ENCODE peak calls at places on chromosomes 1 and 21, in four cellular contexts. A is GM12891, G is K562, W is GM12878. V is an unnamed sample.

GRCh38 chr1:42815938-42816599 is 853 bp upstream of the ERMAP start:
- DNase-seq in A (no peak), G (peak), W (no peak), V (no peak)

GRCh38 chr1:58363639-58364038 is 182.9 kb downstream of the OMA1 start:
- DNase-seq in A (no peak), G (no peak), W (no peak), V (no peak)

GRCh38 chr1:24643362-24644346 is 552 bp downstream of the SRRM1 start:
- DNase-seq in A (peak), G (peak), W (no peak), V (peak)

GRCh38 chr1:160224606-160225005 is 19.4 kb downstream of the PEA15 start:
- DNase-seq in A (no peak), G (no peak), W (no peak), V (no peak)

GRCh38 chr1:84972377-84972987 is 24.4 kb downstream of the MCOLN2 start:
- DNase-seq in A (no peak), G (no peak), W (no peak), V (no peak)

GRCh38 chr1:233244183-233244582 is 51.3 kb downstream of the PCNX2 start:
- DNase-seq in A (no peak), G (no peak), W (no peak), V (no peak)

GRCh38 chr1:84246228-84246627 is 55.3 kb upstream of the SAMD13 start:
- DNase-seq in A (no peak), G (no peak), W (no peak), V (no peak)

GRCh38 chr1:6245869-6246496 is 2.0 kb downstream of the HES3 start:
- DNase-seq in A (no peak), G (peak), W (no peak), V (no peak)

GRCh38 chr21:26136686-26137085 is 33.9 kb downstream of the APP start:
- DNase-seq in A (no peak), G (no peak), W (peak), V (peak)

GRCh38 chr1:25800538-25801377 is 765 bp downstream of the SELENON start:
- DNase-seq in A (no peak), G (no peak), W (no peak), V (no peak)
- TF ChIP-seq SPI1 in A (no peak), G (no peak), W (no peak), V (no peak)

GRCh38 chr1:214717323-214717722 is 114.3 kb downstream of the CENPF start:
- DNase-seq in A (no peak), G (no peak), W (no peak), V (no peak)
- TF ChIP-seq SPI1 in A (no peak), G (no peak), W (no peak), V (no peak)

GRCh38 chr21:46093668-46094400 is 4.1 kb upstream of the COL6A2 start:
- DNase-seq in A (no peak), G (no peak), W (no peak), V (no peak)

GRCh38 chr21:46091631-46092025 is 6.3 kb upstream of the COL6A2 start:
- DNase-seq in A (no peak), G (no peak), W (no peak), V (no peak)

GRCh38 chr21:46094401-46095105 is 3.4 kb upstream of the COL6A2 start:
- DNase-seq in A (no peak), G (no peak), W (no peak), V (no peak)

GRCh38 chr21:46092026-46092764 is 5.7 kb upstream of the COL6A2 start:
- DNase-seq in A (peak), G (no peak), W (no peak), V (no peak)

DNA sequence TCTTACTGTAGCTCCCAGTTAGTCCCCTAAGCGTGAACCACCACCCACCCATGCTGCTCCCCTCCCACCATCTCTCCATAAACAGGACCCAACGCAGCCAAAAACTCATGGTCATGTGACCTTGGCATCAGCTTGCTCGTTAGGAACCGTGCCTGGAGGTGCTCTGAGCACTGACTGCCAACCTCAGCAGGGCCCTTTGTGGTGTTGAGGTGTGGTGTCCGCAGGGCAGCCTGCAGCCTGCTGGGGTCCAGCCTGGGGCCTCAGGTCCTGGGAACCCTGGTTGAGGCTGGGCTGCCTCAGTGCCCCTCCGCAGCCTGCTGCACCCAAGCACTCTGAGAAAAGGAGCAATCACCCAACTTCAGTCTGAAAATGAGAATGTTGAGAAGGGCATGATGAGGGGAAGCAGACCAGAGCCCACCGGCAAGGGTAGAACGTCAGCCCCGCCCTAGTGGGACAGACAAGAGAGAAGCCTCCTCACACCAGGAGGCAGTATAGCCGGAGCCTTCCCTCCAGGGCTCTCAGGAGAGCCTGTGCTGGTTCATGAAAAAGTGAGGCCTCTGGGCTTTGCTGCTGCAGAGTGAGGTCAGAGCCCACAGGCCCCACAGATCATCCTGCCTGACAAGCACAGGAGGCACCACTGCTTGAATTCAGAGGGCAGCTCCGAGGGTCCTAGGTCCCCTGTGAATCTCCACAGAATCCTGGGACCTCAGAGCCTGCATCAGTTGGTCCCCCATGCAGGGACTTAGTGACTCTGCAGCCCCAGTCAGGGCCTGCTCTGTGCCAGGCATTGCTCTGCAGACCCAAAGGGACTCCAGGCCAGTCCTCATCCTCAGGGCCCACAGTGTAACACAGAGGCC is 4.9 kb upstream of the COL6A2 start:
- DNase-seq in A (no peak), G (no peak), W (no peak), V (no peak)
- TF ChIP-seq SPI1 in A (no peak), G (no peak), W (no peak), V (no peak)

GRCh38 chr1:188937965-188938551 is 1539.6 kb downstream of the BRINP3 start:
- DNase-seq in A (no peak), G (no peak), W (no peak), V (no peak)

GRCh38 chr1:188941986-188942385 is 1535.7 kb downstream of the BRINP3 start:
- DNase-seq in A (no peak), G (no peak), W (no peak), V (no peak)
- TF ChIP-seq SPI1 in A (no peak), G (no peak), W (no peak), V (no peak)

DNA sequence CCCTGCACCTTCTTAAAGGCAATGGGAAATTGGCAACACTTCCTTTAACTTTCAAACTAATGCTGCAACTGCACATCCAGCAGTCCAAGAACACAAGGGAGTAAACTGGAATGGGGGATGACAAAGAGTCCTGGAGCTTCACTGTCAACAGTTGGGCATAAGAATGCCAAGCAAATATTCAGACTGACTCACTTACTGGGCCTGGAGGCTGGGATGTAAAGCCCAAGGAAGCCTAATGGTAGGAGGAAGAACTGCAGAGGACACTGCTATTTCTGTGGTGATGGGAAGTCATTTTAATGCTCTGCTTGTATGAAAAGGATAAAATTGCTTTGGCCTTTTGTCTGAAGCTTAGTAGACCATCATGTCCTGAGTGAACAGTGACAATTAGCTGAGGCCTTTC is 15.7 kb upstream of the DMRTA2 start:
- DNase-seq in A (no peak), G (no peak), W (no peak), V (no peak)
- TF ChIP-seq SPI1 in A (no peak), G (no peak), W (no peak), V (no peak)

DNA sequence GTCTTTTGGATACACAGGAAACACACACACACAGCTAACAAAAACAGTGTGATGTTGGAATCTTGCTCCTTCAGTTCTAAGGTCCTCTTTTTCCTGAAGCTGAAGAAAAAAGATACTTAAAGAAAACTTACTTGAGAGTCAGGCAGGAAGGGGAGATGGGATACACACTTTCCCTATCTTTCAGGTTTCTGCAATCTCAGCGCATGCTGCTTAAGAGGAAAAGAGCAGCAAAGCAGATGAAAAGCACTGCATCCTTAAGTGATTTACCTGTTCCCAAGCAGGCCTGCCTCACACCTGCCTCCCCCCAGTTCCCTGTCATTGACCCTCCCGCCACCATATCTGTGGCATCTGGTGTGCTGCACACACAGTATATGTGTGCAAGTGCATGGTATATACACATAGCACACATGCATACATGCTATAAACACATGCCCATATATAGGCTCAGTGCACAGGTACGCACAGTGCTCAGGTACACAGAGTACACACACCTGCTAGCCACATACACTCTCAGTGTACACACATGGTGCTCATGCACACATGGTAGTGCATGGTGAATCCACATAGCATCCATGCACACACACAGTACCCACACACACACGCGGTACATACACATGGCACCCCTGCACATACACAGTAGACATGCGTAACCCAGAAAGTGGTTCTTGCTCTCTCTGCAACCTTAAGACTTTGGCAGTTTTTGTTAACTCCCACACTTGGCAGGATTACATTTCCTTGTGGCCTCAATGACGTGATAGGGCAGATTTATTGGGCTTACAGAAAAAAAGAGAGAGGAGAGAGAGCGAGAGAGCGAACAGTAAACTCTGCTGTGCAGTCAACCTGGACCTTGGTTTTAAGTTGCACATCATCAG is 166.9 kb downstream of the TOMM20 start:
- DNase-seq in A (no peak), G (no peak), W (no peak), V (no peak)
- TF ChIP-seq SPI1 in A (no peak), G (no peak), W (no peak), V (no peak)

DNA sequence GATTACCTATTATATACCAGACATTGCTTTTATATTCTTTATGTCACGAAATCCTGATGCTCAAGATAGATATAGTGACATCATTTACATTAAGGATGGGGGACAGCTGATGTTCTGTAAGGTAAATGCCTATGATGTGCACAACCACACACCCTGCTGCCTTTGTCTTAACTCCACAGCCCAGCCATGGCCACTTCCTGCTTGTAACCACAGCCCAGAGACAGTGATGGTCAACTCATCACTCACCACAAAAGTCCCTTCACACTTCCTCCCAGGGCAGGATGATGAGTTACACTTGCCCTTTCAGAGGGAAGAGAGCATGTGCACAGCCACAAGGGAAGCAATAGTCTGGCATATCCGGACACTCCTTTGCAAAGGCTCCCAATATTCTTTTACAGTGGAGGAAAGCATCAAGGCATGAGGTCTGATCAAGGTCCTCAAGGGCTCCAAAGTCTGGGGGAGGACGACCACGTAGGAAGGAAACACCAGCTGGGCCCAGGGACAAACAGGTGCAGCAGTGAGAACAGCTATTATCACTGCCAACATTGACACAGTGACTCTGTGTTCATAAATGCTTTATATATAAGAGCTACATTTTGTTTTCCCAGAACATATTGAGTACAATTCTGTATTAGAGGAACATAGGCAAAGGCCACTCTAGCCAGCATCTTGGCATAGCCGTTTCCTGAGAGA is 53.8 kb downstream of the PLPP3 start:
- DNase-seq in A (no peak), G (no peak), W (peak), V (peak)
- TF ChIP-seq SPI1 in A (peak), G (peak), W (peak), V (peak)

GRCh38 chr21:43811262-43812105 is 22.1 kb downstream of the RRP1 start:
- DNase-seq in A (no peak), G (no peak), W (no peak), V (no peak)

GRCh38 chr21:43809853-43810504 is 20.6 kb downstream of the RRP1 start:
- DNase-seq in A (no peak), G (no peak), W (no peak), V (peak)

GRCh38 chr21:43812139-43812821 is 22.9 kb downstream of the RRP1 start:
- DNase-seq in A (no peak), G (no peak), W (no peak), V (no peak)

GRCh38 chr21:43809346-43809799 is 20.0 kb downstream of the RRP1 start:
- DNase-seq in A (no peak), G (no peak), W (no peak), V (no peak)

DNA sequence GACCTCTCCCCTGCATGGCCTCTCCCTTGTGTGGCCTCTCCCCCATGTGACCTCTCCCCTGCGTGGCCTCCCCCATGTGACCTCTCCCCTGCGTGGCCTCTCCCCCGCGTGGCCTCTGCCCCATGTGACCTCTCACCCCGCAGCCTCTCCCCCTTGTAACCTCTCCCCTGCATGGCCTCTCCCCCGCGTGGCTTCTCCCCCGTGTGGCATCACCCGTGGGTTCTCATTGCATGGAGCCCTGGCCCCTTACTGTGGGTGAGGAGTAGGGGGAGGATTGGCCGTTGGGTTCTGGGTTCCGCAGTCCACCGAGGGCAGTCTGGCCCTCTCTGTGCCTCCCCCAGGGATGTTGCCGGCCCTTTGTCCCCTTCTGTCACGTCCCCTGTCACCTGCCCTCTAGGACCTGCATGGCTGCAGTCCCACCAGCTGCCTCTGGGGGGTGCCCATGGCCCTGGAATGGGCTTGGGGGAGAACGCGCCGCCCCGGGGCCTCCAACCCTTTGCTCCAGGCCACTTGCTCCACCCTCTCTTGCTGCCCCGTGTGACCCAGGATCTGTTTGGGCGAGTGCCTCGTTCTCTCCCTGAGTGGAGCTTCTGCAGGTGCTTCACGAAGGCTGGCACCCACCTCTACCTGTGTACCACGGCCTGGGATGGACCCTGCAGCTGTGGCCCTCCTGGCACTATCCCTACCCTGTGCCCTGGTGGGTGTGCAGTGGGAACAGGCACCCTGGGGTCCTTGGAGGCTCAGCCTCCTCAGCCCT is 21.3 kb downstream of the RRP1 start:
- DNase-seq in A (peak), G (peak), W (peak), V (no peak)
- TF ChIP-seq SPI1 in A (no peak), G (no peak), W (peak), V (no peak)

GRCh38 chr1:11693917-11694316 is 2.4 kb downstream of the DRAXIN start:
- DNase-seq in A (no peak), G (no peak), W (no peak), V (no peak)

GRCh38 chr1:11691302-11691914 is at the start of gene DRAXIN:
- DNase-seq in A (no peak), G (no peak), W (no peak), V (no peak)

GRCh38 chr1:11691928-11692711 is 610 bp downstream of the DRAXIN start:
- DNase-seq in A (no peak), G (no peak), W (no peak), V (no peak)

GRCh38 chr1:11690669-11691301 is 725 bp upstream of the DRAXIN start:
- DNase-seq in A (no peak), G (peak), W (no peak), V (no peak)

GRCh38 chr1:11692899-11693590 is 1.5 kb downstream of the DRAXIN start:
- DNase-seq in A (no peak), G (peak), W (no peak), V (no peak)
- TF ChIP-seq SPI1 in A (no peak), G (peak), W (no peak), V (no peak)

DNA sequence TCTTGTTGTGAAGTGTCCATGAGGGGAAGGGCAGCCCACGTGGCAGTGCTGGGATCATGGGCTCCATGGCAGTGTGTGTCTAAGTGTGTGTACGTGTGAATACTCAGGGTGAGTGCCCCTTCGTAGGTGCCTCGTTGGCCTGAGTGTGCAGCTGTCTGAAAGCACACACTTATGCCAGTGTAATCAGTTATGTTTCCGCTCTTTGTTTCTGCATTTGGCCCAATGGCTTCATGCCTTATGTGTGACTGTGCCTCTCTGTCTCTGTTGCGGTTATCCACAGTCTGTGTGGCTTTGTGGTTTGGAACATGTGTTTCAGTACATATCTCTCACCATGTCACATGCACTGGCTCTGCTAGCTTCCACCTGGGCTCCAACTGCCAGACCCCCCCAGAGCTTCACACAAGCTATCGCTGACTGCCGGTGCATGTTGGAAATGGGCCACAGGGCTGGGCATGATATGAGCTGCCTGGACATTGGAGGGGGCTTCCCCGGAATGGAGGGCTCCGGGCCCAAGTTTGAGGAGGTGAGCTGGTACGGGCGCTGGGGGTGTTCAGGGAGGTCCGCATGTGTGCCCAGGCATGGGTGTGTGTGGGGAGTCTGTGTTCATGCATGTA is 70.3 kb upstream of the TINAGL1 start:
- DNase-seq in A (peak), G (no peak), W (peak), V (peak)
- TF ChIP-seq SPI1 in A (no peak), G (no peak), W (no peak), V (no peak)

V was measured in HL-60.